ENCODE peak calls at places on chromosomes 5 and 9, in six cellular contexts. T, O, X, A, F and R are unnamed samples.

GRCh38 chr5:76485511-76485910 is 82.4 kb downstream of the IQGAP2 start:
- DNase-seq in T (no peak), O (no peak), X (no peak), A (no peak), F (no peak), R (no peak)

GRCh38 chr5:43482490-43483064 is 1.1 kb downstream of the TMEM267 start:
- DNase-seq in T (peak), O (no peak), X (peak), A (no peak), F (no peak), R (no peak)

GRCh38 chr9:133844876-133845658 is 106.9 kb upstream of the SARDH start:
- DNase-seq in T (no peak), O (no peak), X (peak), A (no peak), F (no peak), R (peak)

GRCh38 chr5:107601076-107601475 is 69.7 kb downstream of the EFNA5 start:
- DNase-seq in T (no peak), O (no peak), X (no peak), A (no peak), F (no peak), R (no peak)

GRCh38 chr5:132807163-132807838 is 5.8 kb upstream of the SOWAHA start:
- DNase-seq in T (peak), O (no peak), X (no peak), A (no peak), F (no peak), R (no peak)

GRCh38 chr9:73689091-73689870 is 537.6 kb downstream of the ANXA1 start:
- DNase-seq in T (peak), O (no peak), X (no peak), A (no peak), F (no peak), R (no peak)

GRCh38 chr5:657570-657969 is 35.6 kb downstream of the TPPP start:
- DNase-seq in T (no peak), O (no peak), X (peak), A (no peak), F (no peak), R (no peak)

GRCh38 chr9:87065981-87066380 is 118.7 kb upstream of the GAS1 start:
- DNase-seq in T (no peak), O (no peak), X (no peak), A (no peak), F (no peak), R (no peak)

GRCh38 chr9:93267681-93268505 is 84.0 kb downstream of the WNK2 start:
- DNase-seq in T (no peak), O (no peak), X (no peak), A (no peak), F (no peak), R (peak)

GRCh38 chr5:126430631-126431030 is 7.4 kb downstream of the GRAMD2B start:
- DNase-seq in T (no peak), O (no peak), X (no peak), A (no peak), F (no peak), R (no peak)

GRCh38 chr5:68965926-68966325 is 127.9 kb upstream of the SLC30A5 start:
- DNase-seq in T (no peak), O (no peak), X (no peak), A (no peak), F (no peak), R (no peak)

GRCh38 chr5:180283026-180283615 is 8.8 kb downstream of the MAPK9 start:
- DNase-seq in T (no peak), O (no peak), X (peak), A (no peak), F (no peak), R (no peak)

GRCh38 chr5:154288145-154288544 is 97.6 kb downstream of the GALNT10 start:
- DNase-seq in T (no peak), O (no peak), X (peak), A (no peak), F (no peak), R (no peak)

GRCh38 chr5:15452030-15452429 is 48.0 kb upstream of the FBXL7 start:
- DNase-seq in T (no peak), O (no peak), X (no peak), A (no peak), F (no peak), R (no peak)

GRCh38 chr5:40447438-40447837 is 232.3 kb upstream of the PTGER4 start:
- DNase-seq in T (no peak), O (no peak), X (peak), A (no peak), F (no peak), R (no peak)

GRCh38 chr5:141032626-141033025 is 18.5 kb upstream of the PCDHB1 start:
- DNase-seq in T (no peak), O (no peak), X (no peak), A (no peak), F (no peak), R (no peak)

GRCh38 chr5:10235350-10235749 is 14.3 kb downstream of the ATPSCKMT start:
- DNase-seq in T (no peak), O (no peak), X (peak), A (no peak), F (no peak), R (no peak)

GRCh38 chr9:91245432-91246313 is 116.0 kb downstream of the AUH start:
- DNase-seq in T (no peak), O (no peak), X (peak), A (no peak), F (no peak), R (no peak)

GRCh38 chr9:5195450-5195849 is 10.0 kb upstream of the INSL6 start:
- DNase-seq in T (no peak), O (no peak), X (no peak), A (no peak), F (no peak), R (no peak)

GRCh38 chr9:121902483-121903135 is 190.5 kb downstream of the TTLL11 start:
- DNase-seq in T (peak), O (no peak), X (peak), A (no peak), F (no peak), R (peak)

GRCh38 chr5:30450153-30450552 is 743.3 kb upstream of the CDH6 start:
- DNase-seq in T (no peak), O (no peak), X (no peak), A (no peak), F (no peak), R (no peak)

GRCh38 chr5:176664479-176664878 is 17.2 kb downstream of the TSPAN17 start:
- DNase-seq in T (no peak), O (no peak), X (no peak), A (no peak), F (no peak), R (no peak)

GRCh38 chr9:79731483-79731882 is 159.7 kb downstream of the TLE4 start:
- DNase-seq in T (no peak), O (no peak), X (no peak), A (no peak), F (no peak), R (no peak)

GRCh38 chr5:150789943-150790611 is 11.5 kb downstream of the SMIM3 start:
- DNase-seq in T (peak), O (peak), X (peak), A (peak), F (peak), R (peak)

GRCh38 chr5:76602094-76602726 is 21.0 kb downstream of the F2RL2 start:
- DNase-seq in T (no peak), O (no peak), X (peak), A (no peak), F (no peak), R (no peak)

GRCh38 chr5:6540111-6540830 is 91.6 kb downstream of the UBE2QL1 start:
- DNase-seq in T (no peak), O (no peak), X (no peak), A (no peak), F (no peak), R (no peak)

GRCh38 chr5:264346-264745 is 7.1 kb upstream of the PDCD6 start:
- DNase-seq in T (no peak), O (no peak), X (no peak), A (no peak), F (no peak), R (no peak)

GRCh38 chr5:1779782-1780620 is 19.6 kb downstream of the MRPL36 start:
- DNase-seq in T (no peak), O (no peak), X (no peak), A (no peak), F (no peak), R (no peak)